ENCODE peak calls at places on chromosomes 6 and 20, in four cellular contexts. R is cerebellum, P is HFF-Myc, B is Peyer's patch. A is an unnamed sample.

GRCh38 chr20:47821481-47822100 is 36.3 kb upstream of the SULF2 start:
- DNase-seq in R (no peak), P (no peak), B (peak), A (no peak)

GRCh38 chr20:52104546-52105044 is 87.0 kb downstream of the ZFP64 start:
- DNase-seq in R (no peak), P (no peak), B (no peak), A (no peak)

GRCh38 chr6:90220273-90220672 is 76.4 kb downstream of the BACH2 start:
- DNase-seq in R (no peak), P (no peak), B (no peak), A (no peak)

GRCh38 chr6:112139052-112139451 is 51.7 kb downstream of the FAM229B start:
- DNase-seq in R (no peak), P (no peak), B (no peak), A (no peak)

GRCh38 chr20:48813930-48814546 is 13.8 kb downstream of the PREX1 start:
- DNase-seq in R (no peak), P (no peak), B (no peak), A (no peak)

GRCh38 chr20:61056627-61057312 is 195.3 kb upstream of the CDH4 start:
- DNase-seq in R (no peak), P (no peak), B (no peak), A (no peak)

GRCh38 chr6:34657307-34657978 is 39.1 kb downstream of the ILRUN start:
- DNase-seq in R (peak), P (no peak), B (no peak), A (no peak)

GRCh38 chr6:52231411-52232127 is 12.7 kb downstream of the IL17F start:
- DNase-seq in R (no peak), P (no peak), B (no peak), A (no peak)

GRCh38 chr6:31659649-31660223 is 842 bp downstream of the C6orf47 start:
- DNase-seq in R (no peak), P (no peak), B (no peak), A (no peak)

GRCh38 chr20:34562643-34563042 is 4.1 kb downstream of the MAP1LC3A start:
- DNase-seq in R (no peak), P (no peak), B (no peak), A (no peak)

GRCh38 chr6:134826889-134827737 is 122.8 kb downstream of the ALDH8A1 start:
- DNase-seq in R (no peak), P (peak), B (no peak), A (no peak)

GRCh38 chr20:62855120-62855519 is 6.5 kb downstream of the TCFL5 start:
- DNase-seq in R (no peak), P (no peak), B (peak), A (no peak)

GRCh38 chr6:121791396-121792315 is 356.2 kb downstream of the GJA1 start:
- DNase-seq in R (no peak), P (no peak), B (no peak), A (no peak)

GRCh38 chr6:39892490-39893129 is 41.7 kb downstream of the MOCS1 start:
- DNase-seq in R (peak), P (peak), B (peak), A (no peak)

GRCh38 chr6:854405-855073 is 161.6 kb upstream of the EXOC2 start:
- DNase-seq in R (no peak), P (peak), B (no peak), A (no peak)

GRCh38 chr6:106513813-106514212 is 115.5 kb downstream of the RTN4IP1 start:
- DNase-seq in R (no peak), P (no peak), B (no peak), A (no peak)

GRCh38 chr20:61503106-61503505 is 251.0 kb downstream of the CDH4 start:
- DNase-seq in R (no peak), P (no peak), B (no peak), A (no peak)

GRCh38 chr20:63174309-63175030 is 41.5 kb downstream of the YTHDF1 start:
- DNase-seq in R (no peak), P (no peak), B (no peak), A (no peak)

GRCh38 chr6:42163941-42164340 is 9.2 kb upstream of the GUCA1A start:
- DNase-seq in R (no peak), P (no peak), B (no peak), A (no peak)

GRCh38 chr20:34585019-34585418 is 26.5 kb downstream of the MAP1LC3A start:
- DNase-seq in R (no peak), P (no peak), B (no peak), A (no peak)

GRCh38 chr20:11118802-11119380 is 445.1 kb upstream of the JAG1 start:
- DNase-seq in R (no peak), P (no peak), B (no peak), A (no peak)

GRCh38 chr20:46430921-46431712 is 24.7 kb upstream of the ELMO2 start:
- DNase-seq in R (peak), P (no peak), B (no peak), A (no peak)

GRCh38 chr20:41003143-41003932 is 25.3 kb upstream of the TOP1 start:
- DNase-seq in R (no peak), P (peak), B (peak), A (no peak)

GRCh38 chr6:36769676-36770499 is 69.4 kb downstream of the CPNE5 start:
- DNase-seq in R (no peak), P (no peak), B (no peak), A (no peak)

GRCh38 chr6:33298773-33299236 is at the start of gene RGL2:
- DNase-seq in R (peak), P (no peak), B (peak), A (no peak)

GRCh38 chr6:87102296-87102695 is 7.4 kb upstream of the CGA start:
- DNase-seq in R (no peak), P (no peak), B (no peak), A (no peak)